ENCODE peak calls at places on chromosomes 3 and 15, in eight cellular contexts. J, X, V, U, F, T, S and M are unnamed samples.

GRCh38 chr15:96327155-96327741 is 3.3 kb upstream of the NR2F2 start:
- DNase-seq in U (peak), J (peak), X (peak), F (no peak), S (peak), V (no peak), T (no peak), M (no peak)

GRCh38 chr3:190359813-190360212 is 28.1 kb upstream of the CLDN16 start:
- DNase-seq in S (no peak), J (no peak), X (no peak), V (no peak), F (no peak), U (no peak), T (no peak), M (no peak)

GRCh38 chr15:54374184-54374947 is 396.1 kb downstream of the UNC13C start:
- DNase-seq in X (no peak), T (no peak), V (no peak), F (no peak), S (no peak), J (no peak), U (no peak), M (peak)

GRCh38 chr3:152061296-152061695 is 187.9 kb downstream of the SUCNR1 start:
- DNase-seq in J (no peak), T (no peak), U (no peak), S (no peak), F (no peak), V (no peak), X (no peak), M (no peak)

GRCh38 chr15:22827125-22827524 is 11.3 kb upstream of the NIPA2 start:
- DNase-seq in X (no peak), F (no peak), S (no peak), J (no peak), V (no peak), U (no peak), T (no peak), M (no peak)

GRCh38 chr3:46488735-46489361 is 8.9 kb upstream of the RTP3 start:
- DNase-seq in V (peak), U (peak), J (peak), S (peak), X (peak), T (peak), F (peak), M (peak)

GRCh38 chr3:101623656-101624055 is 49.7 kb downstream of the PCNP start:
- DNase-seq in U (no peak), F (no peak), J (no peak), T (no peak), X (no peak), S (no peak), V (no peak), M (no peak)

GRCh38 chr3:123602325-123602724 is 17.5 kb upstream of the HACD2 start:
- DNase-seq in T (no peak), U (peak), S (peak), F (no peak), J (no peak), X (peak), V (no peak), M (no peak)

GRCh38 chr15:78684645-78685044 is 43.6 kb upstream of the CHRNB4 start:
- DNase-seq in V (no peak), X (no peak), S (no peak), U (no peak), F (no peak), J (no peak), T (no peak), M (no peak)

GRCh38 chr15:63870403-63871209 is 36.9 kb upstream of the HERC1 start:
- DNase-seq in F (no peak), J (no peak), T (no peak), U (peak), S (peak), X (peak), V (peak), M (no peak)

GRCh38 chr15:25175789-25176615 is 221.2 kb downstream of the SNRPN start:
- DNase-seq in S (no peak), V (peak), U (no peak), X (no peak), J (peak), T (no peak), F (peak), M (peak)

GRCh38 chr3:72820405-72820804 is 27.8 kb downstream of the SHQ1 start:
- DNase-seq in U (peak), V (no peak), S (no peak), F (no peak), T (no peak), X (peak), J (peak), M (no peak)

GRCh38 chr3:195931582-195932273 is 23.4 kb upstream of the TNK2 start:
- DNase-seq in S (no peak), J (no peak), X (no peak), V (no peak), F (no peak), T (no peak), U (no peak), M (no peak)

GRCh38 chr15:100215031-100215842 is 126.5 kb downstream of the ADAMTS17 start:
- DNase-seq in V (no peak), F (no peak), X (no peak), U (no peak), S (no peak), J (no peak), T (no peak), M (no peak)

GRCh38 chr3:178304758-178305157 is 231.5 kb upstream of the KCNMB2 start:
- DNase-seq in F (no peak), U (peak), S (no peak), V (no peak), J (no peak), T (no peak), X (peak), M (no peak)

GRCh38 chr3:150098621-150099020 is 127.9 kb upstream of the PFN2 start:
- DNase-seq in U (no peak), F (no peak), J (no peak), X (no peak), V (no peak), S (no peak), T (no peak), M (no peak)

GRCh38 chr15:64232400-64232799 is 69.6 kb upstream of the PPIB start:
- DNase-seq in V (no peak), U (no peak), S (peak), J (no peak), F (no peak), T (no peak), X (peak), M (no peak)

GRCh38 chr15:44541282-44541958 is 4.5 kb downstream of the EIF3J start:
- DNase-seq in U (peak), V (no peak), F (no peak), S (no peak), J (no peak), X (peak), T (no peak), M (no peak)

GRCh38 chr15:51830279-51830806 is 890 bp downstream of the TMOD3 start:
- DNase-seq in V (no peak), U (peak), S (peak), X (peak), J (no peak), F (no peak), T (no peak), M (no peak)

GRCh38 chr15:72902245-72902928 is 118.8 kb upstream of the ADPGK start:
- DNase-seq in J (peak), S (no peak), U (peak), X (peak), F (no peak), V (no peak), T (no peak), M (no peak)

GRCh38 chr3:122940628-122941086 is 86.9 kb downstream of the SEMA5B start:
- DNase-seq in T (no peak), S (no peak), F (no peak), V (no peak), U (peak), J (peak), X (peak), M (peak)

GRCh38 chr3:183515968-183516851 is 39.3 kb downstream of the KLHL6 start:
- DNase-seq in X (no peak), U (no peak), J (no peak), S (no peak), V (no peak), F (peak), T (no peak), M (no peak)

GRCh38 chr3:157832588-157832987 is 273.6 kb downstream of the SHOX2 start:
- DNase-seq in J (no peak), S (peak), V (no peak), F (no peak), T (no peak), U (no peak), X (peak), M (no peak)

GRCh38 chr3:40116478-40117162 is 192.9 kb upstream of the EIF1B start:
- DNase-seq in V (no peak), J (no peak), F (no peak), X (peak), S (no peak), U (peak), T (no peak), M (no peak)

GRCh38 chr3:180180795-180181194 is 144.1 kb upstream of the PEX5L start:
- DNase-seq in V (no peak), U (no peak), F (no peak), S (no peak), X (peak), J (no peak), T (no peak), M (no peak)

GRCh38 chr15:57797145-57797544 is 90.6 kb downstream of the POLR2M start:
- DNase-seq in V (no peak), J (no peak), T (no peak), X (no peak), U (no peak), F (no peak), S (no peak), M (no peak)

GRCh38 chr3:36904641-36905040 is 40.2 kb downstream of the TRANK1 start:
- DNase-seq in F (peak), T (no peak), X (peak), U (peak), V (no peak), J (no peak), S (no peak), M (no peak)

GRCh38 chr3:122678496-122678895 is 2.1 kb upstream of the PARP14 start:
- DNase-seq in J (no peak), X (no peak), V (no peak), S (no peak), U (no peak), T (no peak), F (no peak), M (no peak)

GRCh38 chr15:101710806-101711205 is 13.5 kb downstream of the TARS3 start:
- DNase-seq in X (no peak), F (no peak), J (no peak), U (peak), S (peak), T (no peak), V (no peak), M (no peak)

GRCh38 chr3:43287514-43287913 is 1.2 kb downstream of the SNRK start:
- DNase-seq in J (no peak), X (no peak), F (no peak), S (no peak), U (peak), V (no peak), T (no peak), M (no peak)

GRCh38 chr3:11438636-11439035 is 166.4 kb downstream of the ATG7 start:
- DNase-seq in T (no peak), J (peak), F (no peak), S (no peak), U (peak), X (peak), V (no peak), M (no peak)
- TF ChIP-seq CTCF in T (no peak), J (no peak), F (no peak), S (no peak), U (peak), X (peak), V (no peak), M (no peak)

GRCh38 chr15:34721157-34721801 is 33.5 kb downstream of the GJD2 start:
- DNase-seq in U (no peak), T (no peak), V (no peak), S (no peak), X (no peak), J (no peak), F (no peak), M (no peak)

GRCh38 chr15:34719051-34719882 is 35.5 kb downstream of the GJD2 start:
- DNase-seq in T (no peak), J (no peak), U (no peak), X (no peak), V (no peak), S (no peak), F (no peak), M (no peak)

GRCh38 chr15:34719883-34720148 is 35.0 kb downstream of the GJD2 start:
- DNase-seq in X (no peak), S (no peak), J (no peak), U (no peak), T (no peak), V (no peak), F (no peak), M (no peak)

GRCh38 chr15:34724486-34724885 is 30.3 kb downstream of the GJD2 start:
- DNase-seq in T (no peak), F (no peak), J (no peak), U (no peak), X (no peak), S (no peak), V (no peak), M (no peak)

DNA sequence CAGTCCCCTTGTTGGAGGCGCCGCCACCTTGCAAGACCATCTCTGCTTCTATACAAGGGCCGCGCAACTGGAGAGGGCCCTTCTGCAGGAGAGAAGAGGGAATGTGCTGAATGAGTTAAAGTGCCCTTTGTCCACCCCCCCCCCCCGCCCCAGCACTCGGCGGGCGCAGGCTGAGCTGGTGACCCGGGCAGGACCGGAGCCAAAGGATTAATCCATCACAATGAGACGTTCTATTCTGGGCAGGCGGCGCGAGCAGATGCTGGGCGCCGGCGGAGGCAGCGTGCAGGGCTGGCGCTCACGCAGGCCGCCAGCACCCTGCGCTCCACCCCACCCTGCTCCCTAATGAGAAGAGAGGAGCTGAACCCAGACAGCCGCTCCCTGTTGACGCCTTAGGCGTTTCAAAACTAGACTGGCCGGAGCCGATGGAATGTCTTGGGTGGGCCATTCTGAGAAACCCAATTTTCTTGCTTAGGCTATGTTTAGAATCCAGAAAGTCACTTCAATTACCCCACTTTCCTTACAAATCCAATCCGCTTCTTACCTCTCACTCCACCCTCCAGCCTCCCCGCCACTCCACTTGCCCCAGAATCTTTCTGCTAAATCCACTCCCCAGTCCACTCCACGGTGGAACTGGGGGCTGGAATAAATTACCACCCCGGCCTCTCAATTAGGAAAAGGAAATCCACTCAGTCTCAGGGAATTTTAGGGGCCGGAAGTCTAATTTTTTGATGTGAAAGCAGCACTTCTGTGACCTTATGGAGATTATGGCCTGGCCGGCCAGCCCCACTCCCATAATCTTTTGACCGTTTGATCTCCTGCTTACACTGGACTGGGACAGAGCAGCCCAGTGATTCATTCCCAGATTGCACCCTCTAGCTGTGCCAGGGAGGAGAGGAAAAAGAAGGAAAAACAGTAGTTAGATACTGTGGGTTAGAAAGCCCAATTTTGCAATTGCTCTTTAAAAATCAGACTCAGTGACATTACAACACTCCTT is 32.7 kb downstream of the GJD2 start:
- DNase-seq in U (peak), J (no peak), X (peak), V (no peak), S (no peak), F (peak), T (peak), M (peak)
- TF ChIP-seq CTCF in U (no peak), J (no peak), X (peak), V (no peak), S (peak), F (no peak), T (no peak), M (peak)

DNA sequence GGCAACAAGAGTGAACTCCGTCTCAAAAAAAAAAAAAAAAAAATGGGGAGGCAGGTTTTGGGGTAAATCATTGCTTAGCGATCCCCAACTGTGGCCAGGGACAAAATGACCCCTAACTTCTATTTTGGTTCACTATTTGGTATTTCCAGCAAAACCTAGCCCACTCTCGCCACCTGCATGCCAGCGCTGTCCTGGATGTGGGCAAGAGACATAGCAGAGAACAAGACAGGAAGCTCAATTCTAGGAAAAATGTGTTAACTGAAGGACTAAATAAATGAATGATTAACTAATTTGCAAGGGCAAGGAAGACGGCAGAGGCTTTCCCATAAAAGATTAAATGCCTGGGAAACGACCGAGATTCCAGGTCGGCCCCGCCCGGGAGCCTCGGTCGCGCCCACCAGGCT is 425 bp downstream of the NICN1 start:
- DNase-seq in U (no peak), X (no peak), F (peak), V (no peak), S (no peak), T (no peak), J (no peak), M (no peak)
- TF ChIP-seq CTCF in U (no peak), X (no peak), F (no peak), V (no peak), S (no peak), T (peak), J (no peak), M (peak)

DNA sequence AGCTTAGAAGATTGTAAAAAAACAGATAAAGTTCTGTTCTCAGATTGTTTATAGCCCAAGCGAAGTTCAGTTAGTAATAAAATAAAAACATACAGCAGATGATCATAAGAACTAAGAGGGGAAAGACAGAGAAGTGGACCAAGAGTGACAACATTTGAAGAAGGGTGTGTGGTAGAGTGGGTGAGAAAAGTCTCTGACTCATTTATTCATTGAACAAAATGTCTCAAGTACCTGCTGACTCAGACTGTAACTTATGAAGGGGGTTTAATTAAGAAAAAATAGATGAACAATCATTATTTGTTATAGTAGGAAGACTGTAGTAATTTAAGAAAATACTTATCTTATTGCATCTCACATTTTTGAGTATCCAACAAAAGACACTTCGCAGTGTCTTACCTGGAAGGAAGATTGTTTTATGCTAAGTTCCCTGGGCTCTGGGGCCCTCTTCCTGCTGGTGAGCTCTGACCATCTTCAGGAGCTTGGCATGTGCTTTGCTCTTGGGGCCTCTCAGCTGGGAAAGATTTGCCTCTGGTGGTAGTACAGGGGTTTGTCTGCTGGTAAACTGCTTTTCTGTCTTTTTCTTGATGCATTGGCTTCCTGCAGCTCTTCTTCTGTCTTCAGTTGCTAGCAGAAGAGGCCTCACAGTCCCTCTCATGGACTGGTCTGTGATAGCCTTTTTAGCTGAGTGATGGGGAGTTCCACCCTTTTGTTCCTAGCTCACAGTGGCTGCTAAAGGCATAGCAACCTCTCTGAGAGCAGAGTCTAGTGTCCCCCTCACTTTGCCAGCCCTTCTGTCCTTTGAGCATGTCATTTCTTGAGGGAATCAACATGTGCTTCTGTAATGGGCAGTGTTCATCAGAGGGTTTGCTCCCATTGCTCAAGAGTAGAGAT is 44.1 kb downstream of the GAP43 start:
- DNase-seq in V (no peak), J (no peak), T (no peak), F (no peak), X (peak), S (no peak), U (no peak), M (no peak)
- TF ChIP-seq CTCF in V (no peak), J (no peak), T (no peak), F (no peak), X (peak), S (no peak), U (no peak), M (no peak)

DNA sequence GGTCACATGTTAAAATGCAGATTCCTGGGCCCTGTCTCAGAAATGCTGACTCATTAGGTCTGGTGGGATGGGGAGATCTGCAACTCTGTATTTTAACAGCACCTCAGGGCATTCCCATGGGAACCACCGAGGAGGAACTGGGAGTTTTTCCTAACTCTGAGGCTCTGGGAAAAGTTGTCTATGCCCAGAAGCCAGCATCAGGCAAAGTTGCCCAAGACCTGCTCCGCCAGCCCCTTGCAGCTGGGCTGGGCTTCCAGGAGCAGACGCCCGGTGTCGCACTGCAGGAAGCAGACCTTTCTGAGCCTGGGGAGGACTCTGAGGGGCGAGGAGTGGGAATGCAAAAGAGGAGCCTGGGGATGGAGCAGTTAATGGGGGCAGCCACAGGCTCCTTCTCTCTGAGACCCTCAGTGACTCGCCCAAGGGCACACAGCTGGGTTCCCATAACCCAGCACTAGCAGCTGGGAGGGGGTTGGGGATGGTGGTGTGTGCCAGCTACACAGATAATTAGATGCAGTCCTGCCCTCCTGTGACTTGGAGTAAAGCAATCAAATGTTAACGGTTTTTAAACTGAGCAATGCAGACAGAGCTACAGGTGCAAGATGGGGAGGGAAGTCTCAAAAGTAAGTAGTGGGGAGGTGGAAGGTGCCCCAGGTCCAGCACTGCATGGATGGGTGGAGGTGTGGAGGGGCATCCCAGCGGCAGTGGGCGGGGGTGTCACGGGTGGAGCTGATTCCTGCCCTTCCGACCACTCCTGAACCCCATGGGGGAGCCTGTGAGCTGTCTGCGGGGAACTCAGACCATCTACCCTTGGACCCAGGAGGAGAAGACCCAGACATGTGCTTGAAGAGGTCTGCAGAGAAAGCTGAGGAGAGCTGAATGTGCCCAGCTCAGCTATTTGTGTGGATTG is 100.4 kb downstream of the LSM3 start:
- DNase-seq in F (no peak), J (no peak), S (no peak), T (no peak), X (no peak), V (no peak), U (peak), M (no peak)
- TF ChIP-seq CTCF in F (no peak), J (no peak), S (no peak), T (no peak), X (no peak), V (no peak), U (no peak), M (peak)